ENCODE peak calls at places on chromosomes 13 and 19, in five cellular contexts. I, H, G, C and R are unnamed samples.
A peak's percentile ranks its signal among the peaks of the same experiment; 100 is the strongest.

GRCh38 chr19:42606660-42607351 is 12.1 kb upstream of the CEACAM8 start:
- DNase-seq in H (peak; percentile 27), I (peak; percentile 88), G (peak; percentile 80), C (peak; percentile 19), R (peak; percentile 76)

GRCh38 chr13:20182231-20182846 is 10.4 kb downstream of the GJB2 start:
- DNase-seq in I (no peak), C (peak; percentile 63), H (peak; percentile 80), G (peak; percentile 71), R (peak; percentile 63)

GRCh38 chr19:34274284-34274826 is 20.0 kb downstream of the GARRE1 start:
- DNase-seq in H (peak; percentile 26), G (no peak), C (no peak), I (no peak), R (no peak)

GRCh38 chr13:98214707-98215106 is 37.6 kb upstream of the RNF113B start:
- DNase-seq in G (no peak), H (no peak), C (no peak), I (no peak), R (no peak)

GRCh38 chr19:38433268-38433733 is at the start of gene RYR1:
- DNase-seq in C (no peak), G (no peak), H (no peak), I (peak; percentile 94), R (peak; percentile 94)

GRCh38 chr13:78759704-78760103 is 100.7 kb upstream of the OBI1 start:
- DNase-seq in I (no peak), H (no peak), C (peak; percentile 5), G (peak; percentile 12), R (no peak)

GRCh38 chr19:45071969-45072790 is 4.1 kb downstream of the ZNF296 start:
- DNase-seq in G (no peak), I (peak; percentile 60), H (no peak), C (no peak), R (no peak)

GRCh38 chr13:90281709-90282108 is 1065.8 kb upstream of the MIR17HG start:
- DNase-seq in H (no peak), C (no peak), G (no peak), I (no peak), R (no peak)

GRCh38 chr19:45076851-45077730 is 813 bp upstream of the ZNF296 start:
- DNase-seq in G (no peak), H (no peak), I (peak; percentile 60), C (no peak), R (peak; percentile 45)

GRCh38 chr19:7595466-7596133 is at the start of gene CAMSAP3:
- DNase-seq in C (peak; percentile 64), H (no peak), G (no peak), I (peak; percentile 91), R (peak; percentile 90)

GRCh38 chr13:28718186-28718537 is 608 bp downstream of the SLC46A3 start:
- DNase-seq in I (no peak), C (no peak), G (no peak), H (peak; percentile 12), R (no peak)

GRCh38 chr13:100508391-100508790 is 80.2 kb downstream of the GGACT start:
- DNase-seq in I (no peak), H (no peak), C (no peak), G (no peak), R (no peak)

GRCh38 chr19:52048604-52049493 is at the start of gene ZNF432:
- DNase-seq in G (peak; percentile 96), C (peak; percentile 79), I (peak; percentile 94), H (peak; percentile 91), R (peak; percentile 96)

GRCh38 chr19:16862826-16863405 is 25.9 kb upstream of the F2RL3 start:
- DNase-seq in H (no peak), C (no peak), I (no peak), G (no peak), R (no peak)

GRCh38 chr13:26053418-26053980 is 1.7 kb upstream of the SHISA2 start:
- DNase-seq in I (no peak), H (no peak), G (no peak), C (no peak), R (no peak)

GRCh38 chr13:90365130-90365529 is 982.4 kb upstream of the MIR17HG start:
- DNase-seq in C (no peak), I (no peak), G (no peak), H (no peak), R (no peak)

GRCh38 chr19:58395979-58396627 is 647 bp downstream of the RNF225 start:
- DNase-seq in C (no peak), H (no peak), I (peak; percentile 82), G (no peak), R (no peak)

GRCh38 chr19:14150041-14150769 is 13.8 kb upstream of the ASF1B start:
- DNase-seq in G (no peak), C (no peak), I (no peak), H (no peak), R (no peak)

GRCh38 chr19:14149509-14149994 is 13.2 kb upstream of the ASF1B start:
- DNase-seq in C (no peak), I (no peak), H (no peak), G (no peak), R (no peak)

GRCh38 chr19:14149011-14149410 is 12.6 kb upstream of the ASF1B start:
- DNase-seq in I (no peak), C (no peak), H (no peak), G (no peak), R (no peak)

GRCh38 chr19:14146789-14147216 is 10.4 kb upstream of the ASF1B start:
- DNase-seq in H (peak; percentile 84), C (no peak), G (no peak), I (no peak), R (no peak)

GRCh38 chr19:14147797-14148605 is 11.6 kb upstream of the ASF1B start:
- DNase-seq in C (peak; percentile 39), H (peak; percentile 57), I (peak; percentile 73), G (peak; percentile 45), R (peak; percentile 81)
- TF ChIP-seq MAFK in C (no peak), H (no peak), I (no peak), G (no peak), R (no peak)

GRCh38 chr13:36753176-36753575 is 65.8 kb upstream of the RFXAP start:
- DNase-seq in C (no peak), H (no peak), G (no peak), I (no peak), R (no peak)

GRCh38 chr13:36750461-36750860 is 68.6 kb upstream of the RFXAP start:
- DNase-seq in I (no peak), G (no peak), C (no peak), H (no peak), R (no peak)

GRCh38 chr13:36750046-36750445 is 69.0 kb upstream of the RFXAP start:
- DNase-seq in G (no peak), I (no peak), H (no peak), C (no peak), R (no peak)

GRCh38 chr13:36750946-36751345 is 68.1 kb upstream of the RFXAP start:
- DNase-seq in I (no peak), H (no peak), C (no peak), G (no peak), R (no peak)

DNA sequence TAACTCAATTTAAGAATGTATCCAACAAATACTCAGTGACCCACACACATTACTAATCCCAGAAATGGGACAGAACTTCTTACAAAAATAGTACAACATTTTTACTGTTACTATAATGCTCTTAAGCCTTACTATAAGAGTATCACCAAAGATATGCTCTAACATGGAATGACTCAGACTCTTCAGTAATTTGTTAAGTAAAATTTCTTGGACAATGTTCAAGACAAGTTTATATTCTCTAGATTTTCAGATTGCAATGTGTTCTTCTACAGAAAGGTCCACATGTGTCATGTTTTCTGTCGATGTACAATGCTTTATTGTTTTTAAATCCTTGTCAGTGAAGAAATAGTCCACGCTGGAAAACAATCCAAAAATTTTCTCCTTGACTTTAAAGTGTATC is 66.3 kb upstream of the RFXAP start:
- DNase-seq in G (no peak), H (peak; percentile 7), I (no peak), C (no peak), R (no peak)
- TF ChIP-seq MAFK in G (no peak), H (no peak), I (no peak), C (no peak), R (no peak)

GRCh38 chr13:45604892-45605291 is 10.6 kb downstream of the ERICH6B start:
- DNase-seq in C (no peak), I (no peak), G (no peak), H (no peak), R (no peak)
- TF ChIP-seq MAFK in C (no peak), I (no peak), G (no peak), H (no peak), R (no peak)

DNA sequence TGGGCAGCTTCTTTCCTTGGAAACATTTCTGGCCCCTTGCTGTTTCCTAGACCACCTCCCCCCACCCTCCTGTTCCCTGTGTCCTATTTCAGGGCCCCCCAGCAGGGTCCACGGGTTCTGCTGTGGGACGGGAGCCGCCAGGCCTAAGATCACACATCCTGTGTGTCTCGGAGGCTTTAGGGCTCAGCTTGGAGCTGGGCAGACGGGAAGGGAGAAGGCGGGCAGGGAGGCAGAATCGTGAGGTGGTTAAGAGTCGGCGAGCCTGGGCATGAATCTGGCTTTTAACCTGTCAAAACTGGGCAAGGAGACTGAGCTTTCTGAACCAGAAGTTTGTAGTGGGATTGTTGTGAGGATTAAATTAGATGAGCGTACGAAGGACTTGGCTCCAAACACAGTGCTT is 4.8 kb downstream of the KCNC3 start:
- DNase-seq in G (no peak), I (no peak), H (no peak), C (no peak), R (no peak)
- TF ChIP-seq MAFK in G (no peak), I (no peak), H (no peak), C (no peak), R (no peak)

GRCh38 chr19:5355693-5356092 is 15.1 kb upstream of the PTPRS start:
- DNase-seq in G (no peak), I (no peak), H (no peak), C (no peak), R (no peak)

GRCh38 chr19:5356428-5356827 is 15.8 kb upstream of the PTPRS start:
- DNase-seq in I (no peak), G (no peak), H (no peak), C (no peak), R (no peak)

GRCh38 chr19:5355076-5355475 is 14.5 kb upstream of the PTPRS start:
- DNase-seq in G (no peak), C (no peak), H (no peak), I (no peak), R (no peak)

GRCh38 chr19:5352229-5352763 is 11.7 kb upstream of the PTPRS start:
- DNase-seq in H (peak; percentile 15), I (no peak), C (no peak), G (peak; percentile 41), R (peak; percentile 23)

DNA sequence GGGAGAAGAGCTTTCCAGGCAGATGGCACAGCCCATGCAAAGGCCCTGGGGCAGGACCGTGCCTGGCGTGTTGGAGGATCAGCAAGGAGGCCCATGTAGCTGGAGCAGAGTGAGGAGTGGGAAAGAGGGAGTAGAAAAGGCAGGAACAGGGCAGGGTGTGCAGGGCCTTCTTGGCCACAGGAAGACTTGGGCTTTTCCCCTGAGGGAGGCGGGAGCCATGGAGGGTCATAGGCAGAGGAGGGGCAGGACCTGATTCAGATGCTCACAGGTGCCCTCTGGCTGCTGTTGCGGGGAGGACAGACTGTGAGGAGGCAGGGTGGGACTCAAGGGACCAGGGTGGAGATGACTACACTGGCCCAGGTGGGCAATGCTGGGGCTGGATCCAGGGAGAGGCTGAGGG is 13.8 kb upstream of the PTPRS start:
- DNase-seq in C (peak; percentile 34), G (peak; percentile 42), H (no peak), I (peak; percentile 76), R (peak; percentile 49)
- TF ChIP-seq MAFK in C (no peak), G (no peak), H (no peak), I (no peak), R (no peak)